ENCODE peak calls at places on chromosomes 16 and 17, in five cellular contexts. One of them, this sample, is unnamed.

GRCh38 chr16:17633146-17633966 is 162.6 kb upstream of the XYLT1 start:
- DNase-seq in T-helper 1 cell: no peak
- DNase-seq in NCI-H1105: no peak
- DNase-seq in activated naive CD4-positive, alpha-beta T cell treated with anti-CD3 and anti-CD28 coated beads for 36 hours: no peak
- DNase-seq in mucosa of descending colon: no peak
- DNase-seq in this sample: no peak

GRCh38 chr17:21125862-21126261 is 902 bp upstream of the DHRS7B start:
- DNase-seq in T-helper 1 cell: peak; percentile 73
- DNase-seq in mucosa of descending colon: no peak
- DNase-seq in activated naive CD4-positive, alpha-beta T cell treated with anti-CD3 and anti-CD28 coated beads for 36 hours: peak; percentile 64
- DNase-seq in NCI-H1105: no peak
- DNase-seq in this sample: no peak

GRCh38 chr17:77572065-77572601 is 386.4 kb upstream of the TNRC6C start:
- DNase-seq in activated naive CD4-positive, alpha-beta T cell treated with anti-CD3 and anti-CD28 coated beads for 36 hours: peak; percentile 17
- DNase-seq in T-helper 1 cell: no peak
- DNase-seq in NCI-H1105: no peak
- DNase-seq in mucosa of descending colon: no peak
- DNase-seq in this sample: no peak

GRCh38 chr17:73211745-73212144 is 18.9 kb downstream of the COG1 start:
- DNase-seq in mucosa of descending colon: no peak
- DNase-seq in T-helper 1 cell: peak; percentile 32
- DNase-seq in NCI-H1105: no peak
- DNase-seq in activated naive CD4-positive, alpha-beta T cell treated with anti-CD3 and anti-CD28 coated beads for 36 hours: peak; percentile 66
- DNase-seq in this sample: no peak

GRCh38 chr16:4936181-4936990 is 562 bp downstream of the PPL start:
- DNase-seq in NCI-H1105: peak; percentile 9
- DNase-seq in T-helper 1 cell: no peak
- DNase-seq in activated naive CD4-positive, alpha-beta T cell treated with anti-CD3 and anti-CD28 coated beads for 36 hours: no peak
- DNase-seq in mucosa of descending colon: peak; percentile 68
- DNase-seq in this sample: peak; percentile 78

GRCh38 chr16:57923418-57923817 is 47.5 kb downstream of the CNGB1 start:
- DNase-seq in NCI-H1105: no peak
- DNase-seq in T-helper 1 cell: no peak
- DNase-seq in mucosa of descending colon: no peak
- DNase-seq in activated naive CD4-positive, alpha-beta T cell treated with anti-CD3 and anti-CD28 coated beads for 36 hours: no peak
- DNase-seq in this sample: no peak

GRCh38 chr16:82034981-82035612 is at the start of gene HSD17B2:
- DNase-seq in mucosa of descending colon: peak; percentile 79
- DNase-seq in activated naive CD4-positive, alpha-beta T cell treated with anti-CD3 and anti-CD28 coated beads for 36 hours: no peak
- DNase-seq in T-helper 1 cell: no peak
- DNase-seq in NCI-H1105: no peak
- DNase-seq in this sample: peak; percentile 64

GRCh38 chr17:49994085-49995054 is 654 bp downstream of the DLX3 start:
- DNase-seq in activated naive CD4-positive, alpha-beta T cell treated with anti-CD3 and anti-CD28 coated beads for 36 hours: peak; percentile 36
- DNase-seq in mucosa of descending colon: no peak
- DNase-seq in T-helper 1 cell: no peak
- DNase-seq in NCI-H1105: no peak
- DNase-seq in this sample: no peak

GRCh38 chr16:4664538-4665418 is 28.6 kb upstream of the NUDT16L1 start:
- DNase-seq in activated naive CD4-positive, alpha-beta T cell treated with anti-CD3 and anti-CD28 coated beads for 36 hours: peak; percentile 73
- DNase-seq in mucosa of descending colon: peak; percentile 86
- DNase-seq in NCI-H1105: no peak
- DNase-seq in T-helper 1 cell: peak; percentile 55
- DNase-seq in this sample: peak; percentile 91

GRCh38 chr17:74972973-74973328 is 392 bp upstream of the HID1 start:
- DNase-seq in NCI-H1105: no peak
- DNase-seq in activated naive CD4-positive, alpha-beta T cell treated with anti-CD3 and anti-CD28 coated beads for 36 hours: no peak
- DNase-seq in T-helper 1 cell: no peak
- DNase-seq in mucosa of descending colon: no peak
- DNase-seq in this sample: no peak

GRCh38 chr17:20012137-20012536 is 3.0 kb downstream of the SPECC1 start:
- DNase-seq in T-helper 1 cell: no peak
- DNase-seq in NCI-H1105: no peak
- DNase-seq in activated naive CD4-positive, alpha-beta T cell treated with anti-CD3 and anti-CD28 coated beads for 36 hours: no peak
- DNase-seq in mucosa of descending colon: no peak
- DNase-seq in this sample: no peak

GRCh38 chr16:12092347-12092882 is 115.9 kb downstream of the SNX29 start:
- DNase-seq in T-helper 1 cell: no peak
- DNase-seq in NCI-H1105: no peak
- DNase-seq in mucosa of descending colon: no peak
- DNase-seq in activated naive CD4-positive, alpha-beta T cell treated with anti-CD3 and anti-CD28 coated beads for 36 hours: no peak
- DNase-seq in this sample: no peak

GRCh38 chr16:31083981-31084380 is 4.8 kb downstream of the PRSS53 start:
- DNase-seq in activated naive CD4-positive, alpha-beta T cell treated with anti-CD3 and anti-CD28 coated beads for 36 hours: no peak
- DNase-seq in T-helper 1 cell: no peak
- DNase-seq in NCI-H1105: no peak
- DNase-seq in mucosa of descending colon: no peak
- DNase-seq in this sample: no peak

GRCh38 chr17:48444531-48445247 is 14.7 kb upstream of the SKAP1 start:
- DNase-seq in NCI-H1105: no peak
- DNase-seq in T-helper 1 cell: no peak
- DNase-seq in mucosa of descending colon: no peak
- DNase-seq in activated naive CD4-positive, alpha-beta T cell treated with anti-CD3 and anti-CD28 coated beads for 36 hours: peak; percentile 63
- DNase-seq in this sample: no peak

GRCh38 chr17:50281739-50282401 is 7.6 kb downstream of the TMEM92 start:
- DNase-seq in NCI-H1105: no peak
- DNase-seq in activated naive CD4-positive, alpha-beta T cell treated with anti-CD3 and anti-CD28 coated beads for 36 hours: no peak
- DNase-seq in T-helper 1 cell: no peak
- DNase-seq in mucosa of descending colon: no peak
- DNase-seq in this sample: no peak

GRCh38 chr16:80623376-80623775 is 82.6 kb downstream of the DYNLRB2 start:
- DNase-seq in mucosa of descending colon: no peak
- DNase-seq in T-helper 1 cell: no peak
- DNase-seq in NCI-H1105: no peak
- DNase-seq in activated naive CD4-positive, alpha-beta T cell treated with anti-CD3 and anti-CD28 coated beads for 36 hours: no peak
- DNase-seq in this sample: no peak

GRCh38 chr17:13740692-13741091 is 139.0 kb upstream of the HS3ST3A1 start:
- DNase-seq in T-helper 1 cell: no peak
- DNase-seq in NCI-H1105: no peak
- DNase-seq in mucosa of descending colon: no peak
- DNase-seq in activated naive CD4-positive, alpha-beta T cell treated with anti-CD3 and anti-CD28 coated beads for 36 hours: no peak
- DNase-seq in this sample: no peak

GRCh38 chr16:89871895-89872294 is 1.5 kb upstream of the TCF25 start:
- DNase-seq in mucosa of descending colon: no peak
- DNase-seq in NCI-H1105: no peak
- DNase-seq in activated naive CD4-positive, alpha-beta T cell treated with anti-CD3 and anti-CD28 coated beads for 36 hours: no peak
- DNase-seq in T-helper 1 cell: no peak
- DNase-seq in this sample: no peak

GRCh38 chr16:29975811-29976511 is 2.3 kb downstream of the TAOK2 start:
- DNase-seq in mucosa of descending colon: no peak
- DNase-seq in activated naive CD4-positive, alpha-beta T cell treated with anti-CD3 and anti-CD28 coated beads for 36 hours: no peak
- DNase-seq in T-helper 1 cell: no peak
- DNase-seq in NCI-H1105: no peak
- DNase-seq in this sample: peak; percentile 46